ENCODE peak calls at places on chromosomes 11 and 22, in seven cellular contexts. K, G, F, A, V, W and O are unnamed samples.

GRCh38 chr11:65539401-65540289 is 14.8 kb downstream of the SCYL1 start:
- DNase-seq in K (peak; percentile 84), W (no peak), F (peak; percentile 86), G (peak; percentile 89), V (peak; percentile 85), A (peak; percentile 57), O (no peak)

GRCh38 chr11:71339178-71339881 is 87.0 kb upstream of the SHANK2 start:
- DNase-seq in V (no peak), W (no peak), G (no peak), K (no peak), A (no peak), F (no peak), O (peak; percentile 86)

GRCh38 chr11:13376838-13377237 is 86.2 kb downstream of the BTBD10 start:
- DNase-seq in G (no peak), A (no peak), V (no peak), F (no peak), W (no peak), K (no peak), O (no peak)

GRCh38 chr22:42773161-42773560 is 52.5 kb upstream of the A4GALT start:
- DNase-seq in G (no peak), V (no peak), F (no peak), K (no peak), A (peak; percentile 89), W (no peak), O (no peak)

GRCh38 chr11:133904818-133905515 is 51.8 kb downstream of the IGSF9B start:
- DNase-seq in W (no peak), A (no peak), V (no peak), F (no peak), G (no peak), K (no peak), O (no peak)

GRCh38 chr11:64916040-64916847 is 765 bp downstream of the ATG2A start:
- DNase-seq in K (no peak), V (no peak), W (peak; percentile 68), G (peak; percentile 56), F (peak; percentile 47), A (peak; percentile 67), O (peak; percentile 65)

GRCh38 chr11:18987454-18988231 is 48.4 kb upstream of the MRGPRX1 start:
- DNase-seq in W (no peak), V (no peak), F (no peak), A (no peak), K (no peak), G (no peak), O (no peak)

GRCh38 chr22:49208768-49209252 is 618.9 kb downstream of the BRD1 start:
- DNase-seq in A (peak; percentile 35), F (no peak), G (no peak), K (no peak), W (no peak), V (no peak), O (no peak)

GRCh38 chr11:109422755-109423113 is 744 bp downstream of the C11orf87 start:
- DNase-seq in V (no peak), K (no peak), G (no peak), W (no peak), A (no peak), F (no peak), O (peak; percentile 19)

GRCh38 chr11:64858467-64859401 is 14.3 kb upstream of the CDC42BPG start:
- DNase-seq in K (no peak), F (peak; percentile 62), V (no peak), W (no peak), A (no peak), G (peak; percentile 70), O (no peak)

GRCh38 chr11:44309483-44310197 is at the start of gene ALX4:
- DNase-seq in W (no peak), K (no peak), A (peak; percentile 87), F (no peak), G (no peak), V (no peak), O (peak; percentile 90)

GRCh38 chr11:102733232-102733875 is 8.6 kb upstream of the MMP8 start:
- DNase-seq in W (no peak), G (peak; percentile 72), V (peak; percentile 47), K (peak; percentile 53), A (peak; percentile 84), F (peak; percentile 78), O (peak; percentile 62)

GRCh38 chr11:121996574-121996973 is 119.4 kb downstream of the BLID start:
- DNase-seq in F (no peak), A (no peak), K (no peak), G (no peak), W (peak; percentile 15), V (no peak), O (no peak)

GRCh38 chr11:58152776-58153175 is 27.4 kb upstream of the OR9I1 start:
- DNase-seq in G (no peak), W (no peak), V (no peak), A (no peak), F (no peak), K (no peak), O (no peak)

DNA sequence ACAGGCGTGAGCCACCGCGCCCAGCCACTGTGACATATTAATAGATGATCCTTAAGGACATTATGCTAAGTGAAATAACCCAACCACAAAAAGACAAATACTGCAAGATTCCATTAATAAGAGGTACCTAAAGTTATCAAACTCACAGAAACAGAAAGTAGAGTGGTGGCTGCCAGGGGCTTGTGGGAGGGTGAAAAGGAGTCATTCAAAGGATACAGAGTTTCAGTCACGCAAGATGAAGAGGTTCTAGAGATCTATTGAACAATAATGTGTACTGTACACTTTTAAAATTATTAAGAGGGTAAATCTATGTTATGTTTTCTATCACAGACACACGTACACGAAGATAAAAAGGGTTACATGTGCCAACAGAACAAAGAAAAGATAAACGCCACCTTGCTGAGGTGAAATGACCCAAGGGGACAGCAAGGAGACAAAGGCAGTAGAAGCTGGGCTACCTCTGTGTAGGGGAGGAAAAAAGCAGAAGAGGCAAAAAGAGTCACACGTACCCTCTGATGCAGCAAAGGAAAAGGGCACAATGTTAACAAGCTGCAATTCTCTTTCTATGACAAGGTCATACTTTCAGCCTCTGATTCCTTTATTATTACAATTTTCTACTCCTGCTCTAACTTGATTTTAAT is 65.3 kb downstream of the AMBRA1 start:
- DNase-seq in A (no peak), W (no peak), F (no peak), G (no peak), V (no peak), K (no peak), O (no peak)
- H3K4me1 ChIP-seq in A (peaks cover 3% of the 10 kb centered on the region), W (peaks cover 2% of the 10 kb centered on the region), F (peaks cover 2% of the 10 kb centered on the region), G (peaks cover 18% of the 10 kb centered on the region), V (no peaks in the 10 kb centered on the region), K (peaks cover 8% of the 10 kb centered on the region), O (no peaks in the 10 kb centered on the region)

GRCh38 chr11:126352163-126352562 is 3.3 kb upstream of the ST3GAL4 start:
- DNase-seq in F (no peak), K (no peak), G (no peak), W (no peak), V (no peak), A (no peak), O (no peak)
- H3K4me1 ChIP-seq in F (no peaks in the 10 kb centered on the region), K (peaks cover 45% of the 10 kb centered on the region), G (peaks cover 5% of the 10 kb centered on the region), W (peaks cover 44% of the 10 kb centered on the region), V (peaks cover 4% of the 10 kb centered on the region), A (peaks cover 25% of the 10 kb centered on the region), O (peaks cover 27% of the 10 kb centered on the region)

GRCh38 chr11:67375320-67376021 is 2.1 kb upstream of the CLCF1 start:
- DNase-seq in V (no peak), F (no peak), K (peak; percentile 15), A (no peak), G (no peak), W (peak; percentile 11), O (no peak)

GRCh38 chr11:67374571-67375276 is 1.3 kb upstream of the CLCF1 start:
- DNase-seq in W (peak; percentile 19), F (no peak), A (no peak), G (no peak), V (no peak), K (peak; percentile 44), O (peak; percentile 54)

GRCh38 chr11:67376421-67376820 is 3.0 kb upstream of the CLCF1 start:
- DNase-seq in W (no peak), V (no peak), F (no peak), G (no peak), K (no peak), A (no peak), O (no peak)

GRCh38 chr11:67376873-67377808 is 3.7 kb upstream of the CLCF1 start:
- DNase-seq in A (no peak), G (no peak), K (peak; percentile 52), V (no peak), F (no peak), W (peak; percentile 15), O (no peak)

DNA sequence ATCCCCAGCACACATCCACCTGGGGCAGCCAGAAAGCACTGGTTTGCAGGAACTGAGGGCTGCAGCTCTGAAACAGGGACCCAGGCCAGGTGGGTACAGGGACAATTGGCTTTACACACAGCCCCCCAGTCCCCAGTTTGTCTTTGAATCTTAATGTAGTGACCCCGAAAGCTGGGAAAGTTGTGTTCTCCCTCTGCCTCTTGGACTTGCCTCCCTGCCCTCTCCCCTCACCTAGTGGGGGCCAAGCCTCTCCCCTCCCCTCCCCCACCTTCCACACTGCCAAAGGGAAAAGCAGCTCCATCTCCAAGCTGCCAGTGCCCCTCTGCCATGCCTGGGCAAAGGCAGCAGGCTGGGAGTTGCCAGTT is 2.6 kb upstream of the CLCF1 start:
- DNase-seq in V (no peak), G (no peak), K (no peak), A (no peak), F (no peak), W (peak; percentile 11), O (no peak)
- H3K4me1 ChIP-seq in V (no peaks in the 10 kb centered on the region), G (peaks cover 34% of the 10 kb centered on the region), K (peaks cover 30% of the 10 kb centered on the region), A (peaks cover 19% of the 10 kb centered on the region), F (peaks cover 3% of the 10 kb centered on the region), W (peaks cover 17% of the 10 kb centered on the region), O (peaks cover 42% of the 10 kb centered on the region)

GRCh38 chr22:38826801-38827200 is 17.0 kb downstream of the NPTXR start:
- DNase-seq in F (no peak), W (no peak), G (no peak), K (no peak), A (no peak), V (no peak), O (no peak)
- H3K4me1 ChIP-seq in F (no peaks in the 10 kb centered on the region), W (no peaks in the 10 kb centered on the region), G (no peaks in the 10 kb centered on the region), K (no peaks in the 10 kb centered on the region), A (no peaks in the 10 kb centered on the region), V (no peaks in the 10 kb centered on the region), O (peaks cover 11% of the 10 kb centered on the region)

GRCh38 chr11:62671272-62671603 is 235 bp upstream of the UQCC3 start:
- DNase-seq in V (no peak), F (no peak), A (no peak), K (no peak), G (no peak), W (no peak), O (no peak)
- H3K4me1 ChIP-seq in V (peaks cover 30% of the 10 kb centered on the region), F (peaks cover 11% of the 10 kb centered on the region), A (no peaks in the 10 kb centered on the region), K (peaks cover 64% of the 10 kb centered on the region), G (peaks cover 48% of the 10 kb centered on the region), W (peaks cover 15% of the 10 kb centered on the region), O (peaks cover 26% of the 10 kb centered on the region)

DNA sequence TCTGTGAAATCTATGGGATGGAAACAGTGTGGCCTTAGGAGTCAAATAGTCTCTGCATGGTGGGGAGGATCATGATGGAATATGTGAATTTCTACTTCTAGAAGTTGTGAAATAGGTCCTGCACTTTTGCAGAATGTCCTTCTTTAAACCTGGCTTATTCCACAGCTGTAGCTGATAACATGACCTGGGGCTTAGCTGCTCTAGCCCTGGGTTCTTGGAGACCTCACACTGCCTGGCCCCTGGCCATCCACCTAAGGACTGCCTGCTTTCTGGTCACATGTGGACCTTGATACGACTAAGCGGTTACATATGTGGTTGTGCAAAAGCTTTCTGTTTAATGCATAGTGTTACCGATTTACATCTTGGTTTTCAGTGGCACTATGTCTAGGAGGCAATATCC is 88.2 kb downstream of the SWAP70 start:
- DNase-seq in G (no peak), K (peak; percentile 53), F (no peak), V (peak; percentile 35), A (no peak), W (no peak), O (no peak)
- H3K4me1 ChIP-seq in G (peaks cover 11% of the 10 kb centered on the region), K (peaks cover 20% of the 10 kb centered on the region), F (no peaks in the 10 kb centered on the region), V (no peaks in the 10 kb centered on the region), A (no peaks in the 10 kb centered on the region), W (peaks cover 2% of the 10 kb centered on the region), O (peaks cover 59% of the 10 kb centered on the region)